ENCODE peak calls at places on chromosomes 11 and 22, in six cellular contexts. C is colonic mucosa, L is right lobe of liver, J is Peyer's patch, A is cardiac muscle cell, Q is uterus. B is an unnamed sample.

GRCh38 chr11:23732026-23732425 is 764.8 kb upstream of the LUZP2 start:
- DNase-seq in C (no peak), L (no peak), J (no peak), A (no peak), Q (no peak), B (no peak)

GRCh38 chr11:61752117-61752924 is at the start of gene MYRF:
- DNase-seq in C (peak; percentile 65), L (peak; percentile 72), J (peak; percentile 73), A (peak; percentile 83), Q (peak; percentile 70), B (no peak)

GRCh38 chr11:134176284-134176683 is 47.5 kb downstream of the NCAPD3 start:
- DNase-seq in C (no peak), L (no peak), J (no peak), A (no peak), Q (no peak), B (no peak)

GRCh38 chr11:122205036-122205435 is 89.0 kb upstream of the BLID start:
- DNase-seq in C (no peak), L (no peak), J (no peak), A (no peak), Q (no peak), B (no peak)

GRCh38 chr11:118916842-118917388 is 8.8 kb downstream of the BCL9L start:
- DNase-seq in C (no peak), L (peak; percentile 50), J (peak; percentile 52), A (peak; percentile 59), Q (peak; percentile 81), B (no peak)

GRCh38 chr11:28657378-28658030 is 549.3 kb downstream of the METTL15 start:
- DNase-seq in C (no peak), L (no peak), J (no peak), A (no peak), Q (no peak), B (peak; percentile 52)

GRCh38 chr22:25139062-25139461 is 60.6 kb upstream of the CRYBB3 start:
- DNase-seq in C (peak; percentile 73), L (no peak), J (no peak), A (no peak), Q (no peak), B (no peak)

GRCh38 chr11:118715245-118715807 is 35.9 kb upstream of the TREH start:
- DNase-seq in C (no peak), L (no peak), J (no peak), A (peak; percentile 10), Q (peak; percentile 46), B (no peak)

GRCh38 chr11:65500262-65501004 is 1.6 kb downstream of the MALAT1 start:
- DNase-seq in C (peak; percentile 50), L (no peak), J (peak; percentile 66), A (no peak), Q (no peak), B (peak; percentile 18)

GRCh38 chr11:83709434-83709833 is 423.3 kb upstream of the CCDC90B start:
- DNase-seq in C (no peak), L (no peak), J (no peak), A (no peak), Q (no peak), B (no peak)

GRCh38 chr11:44427432-44427831 is 117.5 kb upstream of the ALX4 start:
- DNase-seq in C (peak; percentile 18), L (no peak), J (no peak), A (peak; percentile 21), Q (no peak), B (no peak)

GRCh38 chr22:19743081-19743480 is 17.5 kb upstream of the TBX1 start:
- DNase-seq in C (no peak), L (no peak), J (no peak), A (no peak), Q (no peak), B (no peak)

GRCh38 chr11:70233511-70233919 is 30.4 kb downstream of the FADD start:
- DNase-seq in C (no peak), L (no peak), J (peak; percentile 78), A (no peak), Q (no peak), B (peak; percentile 100)

GRCh38 chr11:13364388-13364787 is 86.8 kb downstream of the BMAL1 start:
- DNase-seq in C (no peak), L (no peak), J (no peak), A (no peak), Q (no peak), B (peak; percentile 21)

GRCh38 chr22:44685384-44686056 is 16.5 kb upstream of the PRR5 start:
- DNase-seq in C (peak; percentile 85), L (no peak), J (peak; percentile 85), A (no peak), Q (peak; percentile 45), B (peak; percentile 95)

GRCh38 chr11:83671295-83671694 is 385.1 kb upstream of the CCDC90B start:
- DNase-seq in C (no peak), L (no peak), J (no peak), A (no peak), Q (no peak), B (no peak)

GRCh38 chr11:9574556-9574805 is 1.0 kb downstream of the WEE1 start:
- DNase-seq in C (no peak), L (peak; percentile 52), J (no peak), A (no peak), Q (peak; percentile 57), B (no peak)

GRCh38 chr11:68965901-68966868 is 14.6 kb downstream of the MRGPRD start:
- DNase-seq in C (no peak), L (peak; percentile 28), J (peak; percentile 41), A (no peak), Q (peak; percentile 3), B (no peak)

GRCh38 chr11:134658481-134659080 is 246.5 kb upstream of the B3GAT1 start:
- DNase-seq in C (peak; percentile 6), L (no peak), J (peak; percentile 24), A (no peak), Q (no peak), B (no peak)

GRCh38 chr11:15816270-15816871 is 540.0 kb downstream of the SOX6 start:
- DNase-seq in C (no peak), L (no peak), J (no peak), A (no peak), Q (no peak), B (peak; percentile 93)

GRCh38 chr11:83713701-83714100 is 427.5 kb upstream of the CCDC90B start:
- DNase-seq in C (no peak), L (peak; percentile 58), J (no peak), A (no peak), Q (peak; percentile 61), B (peak; percentile 17)

GRCh38 chr22:44828193-44828592 is 75.8 kb downstream of the ARHGAP8 start:
- DNase-seq in C (no peak), L (no peak), J (no peak), A (peak; percentile 25), Q (no peak), B (no peak)

GRCh38 chr22:31344369-31345330 is 1.5 kb downstream of the PATZ1 start:
- DNase-seq in C (peak; percentile 68), L (peak; percentile 56), J (peak; percentile 79), A (peak; percentile 5), Q (peak; percentile 50), B (no peak)

GRCh38 chr22:22061085-22062077 is 78.8 kb upstream of the TOP3B start:
- DNase-seq in C (no peak), L (no peak), J (no peak), A (no peak), Q (peak; percentile 61), B (peak; percentile 19)

GRCh38 chr11:14443642-14444041 is 56.0 kb downstream of the COPB1 start:
- DNase-seq in C (peak; percentile 46), L (peak; percentile 74), J (peak; percentile 69), A (peak; percentile 38), Q (no peak), B (peak; percentile 60)
- TF ChIP-seq CTCF in C (no peak), L (no peak), J (no peak), A (no peak), Q (no peak), B (no peak)

GRCh38 chr11:130097285-130097684 is 27.6 kb downstream of the APLP2 start:
- DNase-seq in C (no peak), L (no peak), J (no peak), A (no peak), Q (no peak), B (no peak)
- H3K4me3 ChIP-seq in C (no peak overlapping the region), L (no peak overlapping the region), J (no peak overlapping the region), A (no peak overlapping the region), Q (no peak overlapping the region), B (no peak overlapping the region)

GRCh38 chr11:131592734-131593133 is 222.3 kb downstream of the NTM start:
- DNase-seq in C (no peak), L (no peak), J (no peak), A (no peak), Q (no peak), B (no peak)

GRCh38 chr11:131592152-131592551 is 221.7 kb downstream of the NTM start:
- DNase-seq in C (no peak), L (no peak), J (no peak), A (no peak), Q (no peak), B (no peak)

GRCh38 chr11:131591051-131591461 is 220.6 kb downstream of the NTM start:
- DNase-seq in C (no peak), L (no peak), J (no peak), A (no peak), Q (no peak), B (no peak)

GRCh38 chr11:131595812-131596211 is 225.4 kb downstream of the NTM start:
- DNase-seq in C (no peak), L (no peak), J (no peak), A (no peak), Q (no peak), B (no peak)

DNA sequence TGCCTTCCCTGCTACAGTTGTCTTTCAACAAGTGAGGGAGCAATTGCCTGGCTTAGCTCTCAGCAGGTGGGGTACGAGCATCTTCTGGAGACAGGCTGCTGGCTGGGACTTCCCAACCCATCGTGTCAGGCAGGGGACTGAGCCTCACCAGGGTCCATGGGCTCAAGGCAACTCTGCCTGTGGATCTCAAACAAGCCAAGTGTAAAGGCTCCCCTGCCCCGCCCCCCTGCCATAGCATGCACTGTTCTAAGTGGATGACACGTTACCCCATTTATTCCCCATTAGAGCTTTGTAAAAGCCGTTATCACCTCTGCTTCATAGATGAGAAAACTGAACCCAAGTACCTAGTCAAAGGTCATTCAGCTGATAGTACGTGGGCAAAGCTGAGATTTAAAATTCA is 222.9 kb downstream of the NTM start:
- DNase-seq in C (no peak), L (no peak), J (no peak), A (no peak), Q (no peak), B (no peak)
- H3K27me3 ChIP-seq in C (no peaks in the 10 kb centered on the region), L (no peaks in the 10 kb centered on the region), J (no peaks in the 10 kb centered on the region), A (no peaks in the 10 kb centered on the region), Q (no peaks in the 10 kb centered on the region), B (no peaks in the 10 kb centered on the region)

DNA sequence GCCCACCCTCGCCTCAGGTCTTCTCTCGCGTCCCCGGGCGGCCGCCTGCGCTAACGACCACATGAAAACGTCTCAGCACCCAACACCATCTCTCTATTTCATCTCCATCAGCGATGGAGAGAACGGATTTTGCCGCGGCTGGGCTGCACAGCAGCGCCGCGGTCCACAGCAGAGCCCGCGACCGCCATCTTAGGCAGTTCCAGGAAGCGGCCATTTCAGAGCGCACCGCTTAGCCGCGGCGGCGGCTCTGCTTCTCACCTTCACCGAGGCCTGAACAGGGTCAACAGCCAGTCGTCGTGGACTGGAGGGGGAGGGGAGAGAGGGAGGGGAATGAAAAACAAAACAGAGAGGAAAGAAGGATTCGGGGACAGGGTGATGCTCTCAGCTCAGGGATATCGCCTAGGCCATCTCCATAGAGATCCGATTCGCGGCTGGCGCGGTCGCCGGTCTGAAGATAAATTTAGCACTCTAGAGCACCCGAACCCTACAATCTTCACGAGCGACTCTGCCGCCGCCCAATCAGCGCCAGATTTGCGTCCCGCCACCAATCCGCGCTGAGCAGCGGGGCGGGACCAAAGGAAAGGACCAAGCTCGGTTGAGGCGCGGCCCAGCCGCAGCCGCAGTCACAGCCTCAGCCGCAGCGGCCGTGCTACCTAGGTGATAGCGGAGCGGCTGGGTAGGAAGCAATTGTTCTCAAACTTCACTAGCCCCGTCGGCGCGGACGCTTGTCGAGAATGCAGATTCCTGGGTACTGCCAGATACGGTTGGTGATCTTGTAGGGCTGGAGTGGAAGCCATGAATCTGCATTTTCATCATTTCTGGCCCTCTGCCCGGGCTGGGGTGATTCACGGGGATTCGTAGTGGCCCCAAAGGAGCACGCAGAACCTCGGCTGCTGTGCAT is at the start of gene ZBED5:
- DNase-seq in C (peak; percentile 98), L (peak; percentile 98), J (peak; percentile 99), A (peak; percentile 97), Q (peak; percentile 98), B (peak; percentile 91)
- TF ChIP-seq CTCF in C (no peak), L (no peak), J (no peak), A (peak; percentile 21), Q (no peak), B (peak; percentile 33)